ENCODE peak calls at places on chromosomes 4 and X, in seven cellular contexts. D is body of pancreas, E is vagina, X is testis, J is K562, U is IMR-90, B is Peyer's patch. M is an unnamed sample.

GRCh38 chrX:103310592-103311400 is at the start of gene BEX2:
- DNase-seq in X (peak; percentile 92), E (no peak), B (peak; percentile 88), J (peak; percentile 68), U (no peak), D (peak; percentile 88), M (peak; percentile 85)

GRCh38 chrX:77572322-77572721 is 125.1 kb downstream of the FGF16 start:
- DNase-seq in B (no peak), X (no peak), U (peak; percentile 43), E (no peak), J (no peak), D (no peak), M (no peak)

GRCh38 chr4:5971077-5971447 is 47.2 kb downstream of the C4orf50 start:
- DNase-seq in X (no peak), B (no peak), D (no peak), U (no peak), J (peak; percentile 29), E (no peak), M (no peak)

GRCh38 chr4:112182604-112183003 is 37.4 kb downstream of the FAM241A start:
- DNase-seq in U (no peak), X (no peak), B (no peak), J (no peak), D (no peak), E (no peak), M (no peak)

GRCh38 chr4:114600066-114600552 is 1.5 kb downstream of the UGT8 start:
- DNase-seq in E (no peak), D (no peak), U (no peak), J (no peak), B (no peak), X (no peak), M (no peak)

GRCh38 chr4:577499-578450 is 1.7 kb upstream of the TMEM271 start:
- DNase-seq in D (no peak), E (no peak), U (no peak), X (no peak), J (no peak), B (no peak), M (no peak)

GRCh38 chrX:107675823-107676555 is 47.7 kb downstream of the PRPS1 start:
- DNase-seq in J (no peak), E (no peak), B (no peak), D (no peak), U (peak; percentile 35), X (no peak), M (peak; percentile 42)

GRCh38 chrX:12974797-12975669 is at the start of gene TMSB4X:
- DNase-seq in B (peak; percentile 87), U (peak; percentile 74), D (peak; percentile 89), E (no peak), J (peak; percentile 73), X (peak; percentile 81), M (peak; percentile 77)

GRCh38 chr4:1192493-1193205 is 20.3 kb upstream of the SPON2 start:
- DNase-seq in E (peak; percentile 86), B (peak; percentile 13), J (no peak), X (peak; percentile 22), U (no peak), D (peak; percentile 16), M (peak; percentile 3)

GRCh38 chr4:124973716-124974115 is 261.2 kb upstream of the ANKRD50 start:
- DNase-seq in J (no peak), B (no peak), D (no peak), E (no peak), U (no peak), X (no peak), M (no peak)

GRCh38 chrX:41351923-41352322 is 18.0 kb downstream of the DDX3X start:
- DNase-seq in J (no peak), U (peak; percentile 10), B (no peak), D (no peak), X (no peak), E (no peak), M (no peak)

GRCh38 chr4:156771171-156771837 is 200.3 kb downstream of the PDGFC start:
- DNase-seq in B (no peak), J (no peak), U (peak; percentile 69), X (no peak), D (peak; percentile 15), E (peak; percentile 89), M (peak; percentile 90)

GRCh38 chr4:138196153-138196552 is 46.0 kb downstream of the SLC7A11 start:
- DNase-seq in D (no peak), B (no peak), U (no peak), E (no peak), X (no peak), J (no peak), M (no peak)

GRCh38 chr4:139808381-139809206 is 143.0 kb downstream of the MGST2 start:
- DNase-seq in E (no peak), J (no peak), D (no peak), B (no peak), X (no peak), U (peak; percentile 17), M (no peak)

GRCh38 chrX:292900-293897 is 12.0 kb downstream of the PLCXD1 start:
- DNase-seq in D (peak; percentile 10), X (peak; percentile 9), U (no peak), E (no peak), B (no peak), J (no peak), M (no peak)

GRCh38 chr4:184816962-184817361 is 8.8 kb downstream of the ACSL1 start:
- DNase-seq in E (no peak), D (no peak), J (no peak), B (no peak), U (no peak), X (no peak), M (no peak)

GRCh38 chr4:147110968-147111367 is 165.3 kb upstream of the TTC29 start:
- DNase-seq in E (no peak), U (peak; percentile 47), J (no peak), B (no peak), X (no peak), D (no peak), M (no peak)

GRCh38 chr4:40998680-40999358 is 215.5 kb downstream of the APBB2 start:
- DNase-seq in J (no peak), B (no peak), E (no peak), X (no peak), U (peak; percentile 20), D (no peak), M (peak; percentile 14)

GRCh38 chr4:183610033-183610432 is 49.0 kb downstream of the RWDD4 start:
- DNase-seq in E (no peak), D (no peak), J (peak; percentile 47), U (peak; percentile 35), X (no peak), B (no peak), M (no peak)

GRCh38 chrX:69070949-69071650 is 94.2 kb downstream of the PJA1 start:
- DNase-seq in X (peak; percentile 60), J (no peak), D (peak; percentile 12), U (no peak), E (no peak), B (no peak), M (no peak)

GRCh38 chr4:100742045-100742444 is 224.2 kb upstream of the EMCN start:
- DNase-seq in B (no peak), D (no peak), J (no peak), E (no peak), U (peak; percentile 19), X (no peak), M (no peak)

GRCh38 chr4:176752191-176752749 is 40.5 kb downstream of the VEGFC start:
- DNase-seq in D (no peak), E (no peak), X (no peak), U (no peak), J (no peak), B (no peak), M (no peak)
- H3K27ac ChIP-seq in D (no peak overlapping the region), E (no peak overlapping the region), X (no peak overlapping the region), U (peak overlapping the region; percentile 21), J (no peak overlapping the region), B (no peak overlapping the region), M (no peak overlapping the region)

GRCh38 chr4:71785957-71786356 is 2.1 kb upstream of the GC start:
- DNase-seq in U (no peak), J (no peak), B (no peak), D (no peak), E (no peak), X (no peak), M (no peak)

GRCh38 chr4:71784569-71785197 is 804 bp upstream of the GC start:
- DNase-seq in E (no peak), U (no peak), J (no peak), B (no peak), D (no peak), X (no peak), M (no peak)

DNA sequence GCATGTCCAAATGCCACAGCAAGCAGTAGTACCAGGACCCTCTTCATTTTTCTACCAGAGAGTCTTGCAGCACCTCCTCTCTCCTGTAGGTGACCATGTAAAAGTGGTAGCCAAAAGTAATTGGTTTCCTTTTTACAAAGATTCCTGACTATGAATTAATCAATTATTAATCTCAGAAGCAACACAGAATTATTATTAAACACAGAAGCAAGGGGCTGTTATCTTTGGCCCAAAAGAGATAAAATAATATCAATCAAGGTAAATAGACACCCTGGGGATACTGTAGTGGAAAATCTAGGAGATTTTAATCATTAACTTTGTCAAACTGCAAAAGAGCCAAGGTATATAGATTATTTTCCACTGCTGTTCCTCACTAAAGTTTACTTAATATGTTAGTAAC is at the start of gene GC:
- DNase-seq in E (no peak), B (no peak), D (no peak), J (no peak), U (no peak), X (no peak), M (no peak)
- TF ChIP-seq POLR2A in E (no peak), B (no peak), D (no peak), J (no peak), U (no peak), X (no peak), M (no peak)

GRCh38 chrX:152941328-152942111 is 43.7 kb downstream of the ZNF185 start:
- DNase-seq in D (peak; percentile 91), B (peak; percentile 87), U (peak; percentile 89), J (peak; percentile 93), X (peak; percentile 91), E (no peak), M (peak; percentile 83)
- H3K27ac ChIP-seq in D (peak overlapping the region; percentile 73), B (peak overlapping the region; percentile 82), U (peak overlapping the region; percentile 67), J (peak overlapping the region; percentile 82), X (peak overlapping the region; percentile 65), E (peak overlapping the region; percentile 87), M (peak overlapping the region; percentile 76)

GRCh38 chr4:142406051-142406549 is 440.0 kb downstream of the INPP4B start:
- DNase-seq in U (no peak), X (no peak), D (no peak), B (no peak), J (no peak), E (no peak), M (no peak)

GRCh38 chr4:142402925-142403324 is 443.2 kb downstream of the INPP4B start:
- DNase-seq in U (peak; percentile 39), J (no peak), E (no peak), X (no peak), D (no peak), B (no peak), M (peak; percentile 10)

GRCh38 chr4:142404191-142404611 is 441.9 kb downstream of the INPP4B start:
- DNase-seq in D (no peak), E (no peak), X (no peak), J (no peak), U (peak; percentile 72), B (no peak), M (no peak)

GRCh38 chr4:142405021-142405991 is 440.8 kb downstream of the INPP4B start:
- DNase-seq in X (peak; percentile 63), B (peak; percentile 39), J (no peak), E (peak; percentile 89), D (peak; percentile 25), U (peak; percentile 68), M (peak; percentile 50)

DNA sequence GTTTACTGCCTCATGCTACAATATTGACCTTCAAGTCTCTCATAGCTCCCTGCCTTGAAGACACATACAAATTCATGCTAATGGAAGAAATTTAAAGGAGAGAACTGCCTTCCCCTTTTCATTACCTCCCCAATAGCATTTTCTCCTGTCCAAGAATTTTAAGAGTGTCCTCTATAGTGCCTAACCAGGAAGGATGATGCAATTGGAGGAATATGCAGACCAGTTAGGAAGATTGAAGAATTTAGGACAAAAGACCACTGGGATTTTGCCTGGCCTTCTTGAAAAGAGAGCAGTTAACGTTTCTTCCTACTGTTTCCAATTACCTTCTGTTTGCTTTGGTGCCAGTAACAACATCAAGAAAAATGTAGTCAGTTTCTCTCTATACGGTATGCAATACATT is 443.9 kb downstream of the INPP4B start:
- DNase-seq in E (no peak), B (no peak), J (no peak), D (no peak), U (no peak), X (no peak), M (no peak)
- TF ChIP-seq POLR2A in E (no peak), B (no peak), J (no peak), D (no peak), U (no peak), X (no peak), M (no peak)